ENCODE peak calls at places on chromosome 13, in four cellular contexts. H is lower lobe of right lung, K is bronchial epithelial cell, Q is heart left ventricle. A is an unnamed sample. For H3K27me3 and H3K36me3, the result is how much of the 10 kb centered on the place peaks cover.

GRCh38 chr13:34076943-34077703 is 259.2 kb downstream of the RFC3 start:
- DNase-seq in H (no peak), Q (no peak), K (peak), A (no peak)

GRCh38 chr13:61727714-61728275 is 312.1 kb upstream of the PCDH20 start:
- DNase-seq in H (no peak), K (peak), Q (no peak), A (peak)

GRCh38 chr13:100721885-100722512 is 47.4 kb upstream of the TMTC4 start:
- DNase-seq in H (no peak), K (peak), Q (peak), A (no peak)

GRCh38 chr13:48210178-48210577 is 22.8 kb upstream of the ITM2B start:
- DNase-seq in K (peak), Q (no peak), H (no peak), A (peak)

GRCh38 chr13:94947965-94948371 is 235.6 kb upstream of the SOX21 start:
- DNase-seq in H (no peak), Q (no peak), K (no peak), A (no peak)

GRCh38 chr13:19618925-19619324 is 14.5 kb upstream of the MPHOSPH8 start:
- DNase-seq in H (no peak), Q (no peak), K (peak), A (no peak)

GRCh38 chr13:39244561-39245230 is 206.4 kb downstream of the NHLRC3 start:
- DNase-seq in H (no peak), Q (no peak), K (no peak), A (no peak)

GRCh38 chr13:20160346-20161274 is at the start of gene GJA3:
- DNase-seq in K (peak), Q (peak), H (no peak), A (no peak)

GRCh38 chr13:93534181-93534700 is 307.6 kb downstream of the GPC6 start:
- DNase-seq in H (no peak), Q (no peak), K (no peak), A (no peak)

GRCh38 chr13:27968316-27969072 is 621 bp downstream of the CDX2 start:
- DNase-seq in H (no peak), K (no peak), Q (no peak), A (no peak)

GRCh38 chr13:91739751-91740150 is 341.3 kb downstream of the GPC5 start:
- DNase-seq in Q (no peak), H (no peak), K (no peak), A (no peak)

GRCh38 chr13:28128926-28129325 is 9.4 kb upstream of the PAN3 start:
- DNase-seq in H (no peak), Q (no peak), K (no peak), A (no peak)

GRCh38 chr13:110409581-110409992 is 102.5 kb downstream of the COL4A2 start:
- DNase-seq in K (peak), Q (peak), H (no peak), A (no peak)

GRCh38 chr13:108924154-108924940 is 294.9 kb downstream of the MYO16 start:
- DNase-seq in Q (no peak), H (no peak), K (peak), A (peak)

GRCh38 chr13:40401911-40402776 is 264.3 kb downstream of the FOXO1 start:
- DNase-seq in H (peak), K (peak), Q (peak), A (peak)

GRCh38 chr13:74187564-74187963 is 53.4 kb upstream of the KLF12 start:
- DNase-seq in Q (no peak), H (no peak), K (peak), A (peak)

GRCh38 chr13:50713849-50714248 is 129.6 kb downstream of the DLEU7 start:
- DNase-seq in K (peak), Q (no peak), H (peak), A (peak)

GRCh38 chr13:23433171-23434153 is at the start of gene SACS:
- DNase-seq in H (no peak), K (no peak), Q (no peak), A (no peak)

GRCh38 chr13:41136396-41137031 is 3.9 kb upstream of the KBTBD6 start:
- DNase-seq in K (no peak), H (no peak), Q (no peak), A (no peak)

GRCh38 chr13:98719527-98720250 is 32.8 kb downstream of the SLC15A1 start:
- DNase-seq in H (no peak), K (no peak), Q (no peak), A (no peak)

GRCh38 chr13:41700790-41701310 is 243.5 kb downstream of the RGCC start:
- DNase-seq in H (no peak), Q (peak), K (peak), A (no peak)

GRCh38 chr13:30504081-30504480 is 38.3 kb upstream of the HMGB1 start:
- DNase-seq in Q (no peak), H (no peak), K (no peak), A (no peak)

GRCh38 chr13:98761126-98761978 is 8.9 kb upstream of the SLC15A1 start:
- DNase-seq in Q (no peak), K (peak), H (no peak), A (no peak)

GRCh38 chr13:34671136-34671535 is 270.9 kb upstream of the NBEA start:
- DNase-seq in K (no peak), H (no peak), Q (peak), A (no peak)

GRCh38 chr13:20519887-20520286 is 5.8 kb downstream of the CRYL1 start:
- DNase-seq in Q (no peak), H (no peak), K (no peak), A (no peak)

GRCh38 chr13:30998548-30999140 is 66.2 kb downstream of the TEX26 start:
- DNase-seq in Q (no peak), H (no peak), K (no peak), A (no peak)

GRCh38 chr13:94157705-94158218 is 321.7 kb downstream of the DCT start:
- DNase-seq in K (no peak), H (no peak), Q (no peak), A (no peak)

GRCh38 chr13:51152713-51153112 is 41.6 kb upstream of the C13orf42 start:
- DNase-seq in K (no peak), H (no peak), Q (no peak), A (no peak)

GRCh38 chr13:97306106-97306505 is 84.0 kb downstream of the MBNL2 start:
- DNase-seq in K (no peak), H (no peak), Q (no peak), A (no peak)

GRCh38 chr13:110179116-110179857 is 127.7 kb downstream of the COL4A1 start:
- DNase-seq in Q (no peak), K (no peak), H (no peak), A (no peak)

GRCh38 chr13:100108913-100109507 is 20.1 kb downstream of the PCCA start:
- DNase-seq in H (no peak), K (peak), Q (no peak), A (no peak)

GRCh38 chr13:39226359-39226758 is 188.1 kb downstream of the NHLRC3 start:
- DNase-seq in Q (peak), H (no peak), K (no peak), A (no peak)

GRCh38 chr13:44140146-44140545 is 233.5 kb upstream of the SERP2 start:
- DNase-seq in H (no peak), K (no peak), Q (no peak), A (no peak)

GRCh38 chr13:79457948-79458347 is 23.0 kb upstream of the NDFIP2 start:
- DNase-seq in K (peak), Q (no peak), H (no peak), A (no peak)

GRCh38 chr13:38180100-38180499 is 169.6 kb upstream of the UFM1 start:
- DNase-seq in H (no peak), Q (no peak), K (peak), A (no peak)

GRCh38 chr13:97281028-97281427 is 58.9 kb downstream of the MBNL2 start:
- DNase-seq in H (no peak), K (no peak), Q (no peak), A (no peak)

GRCh38 chr13:29436291-29436690 is 159.2 kb downstream of the SLC7A1 start:
- DNase-seq in Q (no peak), K (peak), H (no peak), A (peak)

GRCh38 chr13:21673592-21674270 is 2.9 kb downstream of the FGF9 start:
- DNase-seq in Q (peak), H (peak), K (no peak), A (no peak)

GRCh38 chr13:21671793-21672680 is 1.2 kb downstream of the FGF9 start:
- DNase-seq in K (no peak), H (no peak), Q (no peak), A (no peak)

GRCh38 chr13:21674271-21675009 is 3.6 kb downstream of the FGF9 start:
- DNase-seq in Q (peak), H (no peak), K (no peak), A (no peak)

GRCh38 chr13:21670883-21671792 is at the start of gene FGF9:
- DNase-seq in K (peak), Q (peak), H (peak), A (no peak)

GRCh38 chr13:21672811-21673591 is 2.1 kb downstream of the FGF9 start:
- DNase-seq in H (no peak), K (no peak), Q (no peak), A (no peak)
- H3K27me3 ChIP-seq in H (half or more), K (under half), Q (under half), A (under half)

DNA sequence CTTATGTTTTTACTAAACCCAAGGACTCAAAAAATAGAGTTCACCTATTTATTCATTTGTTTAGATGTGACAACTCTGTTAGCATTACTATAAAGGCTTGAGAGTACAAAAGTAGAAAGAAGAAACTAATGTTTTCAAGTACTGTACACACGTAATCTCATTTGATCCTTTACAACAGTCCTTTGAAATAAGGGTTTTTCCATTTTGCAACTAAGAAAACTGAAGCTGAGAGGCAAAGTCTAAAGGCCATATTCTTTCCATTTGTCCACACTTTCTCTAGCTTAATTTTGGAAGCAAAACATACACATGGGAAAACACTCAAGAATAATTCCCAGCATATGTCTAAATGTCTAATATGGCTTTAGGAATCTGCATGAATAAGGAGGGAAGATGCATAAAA is 34.1 kb downstream of the ZAR1L start:
- DNase-seq in H (no peak), Q (no peak), K (no peak), A (no peak)
- H3K36me3 ChIP-seq in H (half or more), Q (under half), K (under half), A (under half)

GRCh38 chr13:26708007-26708297 is 52.6 kb downstream of the GPR12 start:
- DNase-seq in H (no peak), Q (no peak), K (no peak), A (no peak)

GRCh38 chr13:26709461-26709860 is 51.1 kb downstream of the GPR12 start:
- DNase-seq in K (no peak), Q (no peak), H (no peak), A (no peak)

GRCh38 chr13:26713341-26713740 is 47.2 kb downstream of the GPR12 start:
- DNase-seq in H (no peak), K (no peak), Q (no peak), A (no peak)

GRCh38 chr13:26707122-26708006 is 53.2 kb downstream of the GPR12 start:
- DNase-seq in K (peak), H (no peak), Q (no peak), A (no peak)

GRCh38 chr13:26710166-26710565 is 50.4 kb downstream of the GPR12 start:
- DNase-seq in H (no peak), K (no peak), Q (no peak), A (no peak)
- H3K4me3 ChIP-seq in H (no peak), K (no peak), Q (no peak), A (no peak)

DNA sequence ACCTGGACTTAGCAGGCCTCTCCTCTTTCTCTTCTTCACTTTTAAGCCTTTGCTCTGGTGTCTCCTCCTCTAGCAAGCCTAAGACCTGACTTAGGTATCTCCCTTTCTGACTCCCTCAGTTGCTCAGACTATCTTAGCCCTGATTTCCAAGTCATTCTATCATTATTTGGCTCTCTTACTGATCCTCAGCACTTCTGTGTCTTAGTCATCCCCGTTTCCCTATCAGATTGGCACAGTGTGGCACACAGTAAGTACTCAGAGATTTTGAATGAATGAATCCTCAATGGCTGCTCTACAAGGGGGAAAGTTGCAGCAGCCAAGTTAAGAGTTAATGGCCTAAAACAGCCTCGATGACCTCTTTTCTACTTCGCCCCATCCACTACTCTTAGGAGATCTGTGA is 8.2 kb downstream of the KCTD12 start:
- DNase-seq in Q (no peak), K (no peak), H (no peak), A (no peak)
- H3K27me3 ChIP-seq in Q (under half), K (under half), H (under half), A (under half)

DNA sequence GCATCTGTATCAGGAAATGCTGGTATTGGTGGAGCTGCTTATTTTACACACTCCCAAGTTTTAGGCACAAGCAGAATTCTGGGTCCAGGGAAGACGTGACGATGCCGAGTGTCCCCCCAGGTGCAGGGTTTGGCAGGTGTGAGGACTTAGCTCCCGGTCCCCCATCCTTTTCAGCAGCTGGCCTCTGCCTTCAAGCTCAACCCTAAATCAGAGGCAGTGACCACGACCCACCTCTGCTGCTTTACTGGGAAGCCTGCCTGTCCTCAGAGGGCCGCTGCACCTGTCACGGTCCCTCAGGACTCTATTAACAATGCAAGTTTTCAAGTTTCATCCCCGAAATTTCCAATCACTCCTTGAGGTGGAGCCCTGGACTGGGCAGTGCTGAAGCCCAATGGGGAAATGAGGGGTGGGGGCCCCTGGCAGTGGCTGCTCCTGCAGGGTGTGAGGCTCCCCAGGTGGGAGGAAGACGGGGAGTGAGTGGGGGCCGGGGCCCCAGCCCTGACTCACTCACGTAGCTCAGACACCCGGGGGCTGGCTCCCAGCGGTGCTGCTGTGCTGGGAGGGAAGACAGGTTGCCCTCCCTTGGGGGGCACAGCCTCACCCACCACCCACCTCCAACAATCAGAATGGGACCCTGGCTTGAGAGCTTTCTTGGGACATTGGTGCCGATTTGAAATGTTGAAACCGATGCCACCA is 92.6 kb upstream of the MCF2L start:
- DNase-seq in Q (no peak), H (peak), K (no peak), A (no peak)
- H3K36me3 ChIP-seq in Q (under half), H (half or more), K (under half), A (under half)